ENCODE peak calls at places on chromosomes 12 and 14, in eight cellular contexts. R, J, B, C, N, Q, S and K are unnamed samples.

GRCh38 chr12:85633491-85633890 is 202.7 kb downstream of the RASSF9 start:
- DNase-seq in J (no peak), S (no peak), C (no peak), R (no peak), B (no peak), N (no peak), Q (no peak), K (no peak)

GRCh38 chr14:79602023-79602422 is 609.3 kb downstream of the DIO2 start:
- DNase-seq in J (no peak), S (no peak), C (no peak), R (no peak), B (no peak), N (no peak), Q (no peak), K (no peak)

GRCh38 chr12:52539024-52539820 is 13.7 kb downstream of the KRT71 start:
- DNase-seq in N (no peak), S (peak), R (no peak), Q (no peak), C (no peak), B (peak), J (no peak), K (no peak)

GRCh38 chr14:34322940-34323418 is 139.1 kb downstream of the SPTSSA start:
- DNase-seq in R (no peak), Q (peak), N (peak), J (peak), S (peak), C (peak), B (peak), K (no peak)

GRCh38 chr14:102867826-102868580 is 54.5 kb upstream of the AMN start:
- DNase-seq in J (no peak), B (no peak), N (no peak), Q (no peak), S (no peak), R (no peak), C (no peak), K (no peak)

GRCh38 chr14:104876251-104876699 is 11.2 kb downstream of the CEP170B start:
- DNase-seq in J (no peak), S (peak), C (peak), R (no peak), Q (peak), N (no peak), B (peak), K (no peak)

GRCh38 chr12:69569236-69569635 is 16.0 kb upstream of the CCT2 start:
- DNase-seq in N (no peak), R (no peak), J (no peak), B (no peak), Q (no peak), C (no peak), S (no peak), K (no peak)

GRCh38 chr12:59636945-59637656 is 41.3 kb downstream of the SLC16A7 start:
- DNase-seq in J (no peak), S (no peak), N (no peak), C (no peak), B (no peak), Q (no peak), R (no peak), K (no peak)

GRCh38 chr14:103273145-103273846 is 60.7 kb upstream of the EIF5 start:
- DNase-seq in N (no peak), B (no peak), Q (no peak), R (no peak), J (no peak), C (no peak), S (no peak), K (no peak)

GRCh38 chr12:47033797-47034555 is 45.4 kb upstream of the PCED1B start:
- DNase-seq in B (peak), C (no peak), R (no peak), N (no peak), Q (no peak), S (peak), J (no peak), K (no peak)

GRCh38 chr14:25308244-25308643 is 258.3 kb upstream of the STXBP6 start:
- DNase-seq in R (no peak), S (peak), J (no peak), N (no peak), C (peak), B (no peak), Q (no peak), K (no peak)

GRCh38 chr14:104150201-104151027 is 12.0 kb downstream of the KIF26A start:
- DNase-seq in R (no peak), N (no peak), C (peak), B (peak), S (peak), J (no peak), Q (no peak), K (no peak)

GRCh38 chr12:52029686-52030085 is 21.6 kb upstream of the NR4A1 start:
- DNase-seq in S (peak), Q (no peak), N (no peak), C (peak), R (no peak), J (no peak), B (peak), K (no peak)

GRCh38 chr14:87508333-87508732 is 484.6 kb downstream of the GALC start:
- DNase-seq in B (no peak), C (no peak), R (no peak), N (no peak), S (no peak), Q (no peak), J (no peak), K (no peak)

GRCh38 chr14:73752297-73752992 is 38.3 kb upstream of the PNMA1 start:
- DNase-seq in N (peak), Q (peak), B (peak), J (peak), C (no peak), S (peak), R (peak), K (peak)

GRCh38 chr12:46675736-46676135 is 150.1 kb downstream of the SLC38A4 start:
- DNase-seq in N (no peak), R (no peak), C (peak), J (no peak), Q (peak), B (peak), S (peak), K (no peak)

GRCh38 chr14:76926521-76927251 is 100.5 kb downstream of the LRRC74A start:
- DNase-seq in C (peak), R (no peak), B (peak), N (peak), Q (peak), S (no peak), J (peak), K (no peak)

GRCh38 chr14:44108601-44109000 is 398.5 kb downstream of the FSCB start:
- DNase-seq in S (no peak), Q (no peak), N (no peak), J (no peak), C (no peak), B (peak), R (no peak), K (no peak)

GRCh38 chr14:35386673-35387125 is 17.9 kb downstream of the NFKBIA start:
- DNase-seq in N (peak), C (peak), J (no peak), Q (no peak), R (no peak), S (no peak), B (no peak), K (no peak)

GRCh38 chr14:72904840-72905561 is 11.1 kb upstream of the DPF3 start:
- DNase-seq in B (peak), N (peak), Q (peak), C (peak), R (no peak), S (peak), J (peak), K (peak)

GRCh38 chr14:23070262-23071129 is 13.2 kb upstream of the CDH24 start:
- DNase-seq in S (no peak), B (no peak), C (peak), N (no peak), J (no peak), R (no peak), Q (no peak), K (peak)

GRCh38 chr12:106601031-106601430 is 18.2 kb downstream of the RFX4 start:
- DNase-seq in B (no peak), S (no peak), C (peak), Q (no peak), J (no peak), R (no peak), N (no peak), K (no peak)

GRCh38 chr12:8027856-8028255 is 4.7 kb upstream of the FOXJ2 start:
- DNase-seq in J (no peak), S (no peak), C (no peak), R (no peak), B (no peak), N (no peak), Q (no peak), K (peak)

GRCh38 chr12:49233842-49234526 is 30.9 kb upstream of the TUBA1C start:
- DNase-seq in R (no peak), J (peak), B (no peak), Q (no peak), N (peak), C (peak), S (no peak), K (peak)

GRCh38 chr14:104655128-104655848 is 34.1 kb upstream of the INF2 start:
- DNase-seq in N (no peak), J (no peak), B (no peak), S (no peak), Q (no peak), R (no peak), C (no peak), K (no peak)

GRCh38 chr14:22819191-22819988 is 4.2 kb upstream of the SLC7A7 start:
- DNase-seq in N (peak), S (peak), R (no peak), B (peak), C (peak), Q (peak), J (no peak), K (no peak)

GRCh38 chr12:131205534-131205933 is 251.8 kb downstream of the ADGRD1 start:
- DNase-seq in N (no peak), S (no peak), C (no peak), B (no peak), J (no peak), R (no peak), Q (no peak), K (no peak)

GRCh38 chr12:23055004-23055403 is 430.0 kb downstream of the ETNK1 start:
- DNase-seq in N (no peak), S (peak), J (no peak), Q (peak), B (peak), R (no peak), C (peak), K (no peak)

GRCh38 chr14:54348923-54349615 is 47.7 kb upstream of the CDKN3 start:
- DNase-seq in B (peak), N (peak), J (no peak), Q (no peak), C (peak), R (no peak), S (no peak), K (no peak)

GRCh38 chr14:70822706-70823185 is 13.4 kb upstream of the MAP3K9 start:
- DNase-seq in S (peak), J (no peak), B (peak), Q (no peak), C (peak), R (no peak), N (peak), K (no peak)

GRCh38 chr12:78864483-78865296 is at the start of gene SYT1:
- DNase-seq in S (peak), R (peak), B (peak), Q (no peak), J (peak), C (peak), N (peak), K (no peak)

GRCh38 chr12:6383572-6384498 is at the start of gene LTBR:
- DNase-seq in N (peak), C (peak), R (peak), Q (no peak), B (peak), J (peak), S (peak), K (peak)

GRCh38 chr12:102769323-102769916 is 147.6 kb downstream of the PAH start:
- DNase-seq in B (peak), Q (peak), J (peak), C (peak), S (peak), R (no peak), N (peak), K (no peak)

GRCh38 chr12:125773033-125773432 is 707.8 kb downstream of the AACS start:
- DNase-seq in J (no peak), S (peak), N (no peak), Q (peak), R (no peak), C (peak), B (no peak), K (no peak)

GRCh38 chr12:128745772-128746689 is 77.7 kb downstream of the SLC15A4 start:
- DNase-seq in R (no peak), J (no peak), C (no peak), S (no peak), B (no peak), N (no peak), Q (no peak), K (no peak)

DNA sequence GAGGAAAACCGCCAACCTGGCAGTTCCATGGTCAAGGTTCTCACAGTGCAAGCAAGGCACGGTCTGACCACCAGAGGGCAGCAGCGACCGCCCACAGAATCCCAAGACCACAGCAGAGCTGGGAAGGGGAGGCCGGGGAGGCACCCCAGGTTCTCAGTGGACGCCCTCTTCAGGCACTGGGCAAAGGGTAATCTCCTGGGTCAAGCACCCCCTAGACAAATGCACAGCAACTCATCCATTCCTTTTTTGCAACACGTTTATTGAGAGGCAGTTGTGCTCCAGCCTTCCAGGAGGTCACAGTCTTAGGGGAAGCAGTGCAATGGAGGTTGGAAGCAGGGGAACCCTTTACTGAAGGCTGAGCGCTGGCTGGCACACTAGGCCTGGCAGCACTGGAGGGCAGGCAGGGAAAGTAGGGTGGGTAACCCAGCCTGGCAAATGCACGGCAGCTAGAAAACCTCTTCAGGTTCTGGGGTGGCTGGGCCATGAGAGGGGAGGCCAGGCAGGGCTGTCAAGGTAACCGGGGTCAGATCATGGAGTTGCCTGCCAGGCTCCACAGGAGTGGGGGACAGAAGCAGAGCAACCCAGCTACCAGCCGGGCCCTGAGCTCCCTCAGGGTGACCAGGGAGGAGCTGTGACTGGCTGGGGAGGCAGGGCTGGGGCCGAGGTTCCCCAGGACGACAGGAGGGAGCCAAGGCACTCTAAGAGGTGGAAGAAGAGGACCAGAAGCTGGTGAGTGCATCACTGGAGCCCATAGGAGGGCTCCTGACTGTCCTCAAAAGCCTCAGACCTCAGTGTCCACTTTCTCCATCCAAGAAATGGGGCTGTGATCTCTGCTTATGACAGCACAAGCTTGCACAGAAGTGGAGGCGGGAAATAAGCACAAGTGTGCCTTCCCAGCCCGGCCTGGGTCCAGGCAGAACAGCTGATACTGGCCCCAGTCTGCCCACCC is 1.8 kb upstream of the RHOF start:
- DNase-seq in J (peak), Q (peak), N (peak), R (peak), C (peak), S (peak), B (peak), K (peak)
- H3K4me3 ChIP-seq in J (no peak), Q (peak), N (peak), R (no peak), C (no peak), S (peak), B (no peak), K (peak)

GRCh38 chr12:108304633-108305032 is 34.5 kb downstream of the CMKLR1 start:
- DNase-seq in S (no peak), B (no peak), R (no peak), N (no peak), C (peak), Q (no peak), J (no peak), K (no peak)

GRCh38 chr12:108306014-108306501 is 33.1 kb downstream of the CMKLR1 start:
- DNase-seq in R (no peak), B (peak), S (no peak), N (no peak), Q (no peak), J (no peak), C (no peak), K (peak)

GRCh38 chr12:108306506-108306905 is 32.6 kb downstream of the CMKLR1 start:
- DNase-seq in C (no peak), N (no peak), R (no peak), Q (no peak), J (no peak), B (no peak), S (no peak), K (no peak)

GRCh38 chr12:108307006-108307405 is 32.1 kb downstream of the CMKLR1 start:
- DNase-seq in S (no peak), J (no peak), R (no peak), B (peak), Q (no peak), C (no peak), N (no peak), K (peak)

DNA sequence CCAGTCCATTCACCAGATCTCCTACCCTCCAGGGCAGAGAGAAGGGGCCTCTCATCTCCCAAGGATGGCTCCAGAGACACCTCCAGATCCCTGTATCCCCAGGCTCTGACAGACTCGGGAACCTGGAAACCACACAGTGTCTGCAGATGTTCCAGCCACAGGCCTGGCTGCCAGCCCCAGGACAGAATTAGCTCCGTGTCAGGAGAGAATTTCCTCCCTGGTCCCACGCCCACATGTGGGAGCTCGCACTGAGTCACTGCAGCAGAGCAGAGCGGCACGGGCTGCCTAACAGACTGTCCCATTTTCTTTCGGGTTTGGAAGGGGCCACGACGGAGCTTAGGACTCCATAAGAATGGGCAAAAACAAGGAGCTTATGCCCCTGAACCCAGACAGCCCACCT is 33.6 kb downstream of the CMKLR1 start:
- DNase-seq in S (no peak), Q (no peak), B (peak), C (no peak), N (peak), R (no peak), J (peak), K (peak)
- H3K4me3 ChIP-seq in S (no peak), Q (no peak), B (peak), C (no peak), N (peak), R (no peak), J (no peak), K (peak)

DNA sequence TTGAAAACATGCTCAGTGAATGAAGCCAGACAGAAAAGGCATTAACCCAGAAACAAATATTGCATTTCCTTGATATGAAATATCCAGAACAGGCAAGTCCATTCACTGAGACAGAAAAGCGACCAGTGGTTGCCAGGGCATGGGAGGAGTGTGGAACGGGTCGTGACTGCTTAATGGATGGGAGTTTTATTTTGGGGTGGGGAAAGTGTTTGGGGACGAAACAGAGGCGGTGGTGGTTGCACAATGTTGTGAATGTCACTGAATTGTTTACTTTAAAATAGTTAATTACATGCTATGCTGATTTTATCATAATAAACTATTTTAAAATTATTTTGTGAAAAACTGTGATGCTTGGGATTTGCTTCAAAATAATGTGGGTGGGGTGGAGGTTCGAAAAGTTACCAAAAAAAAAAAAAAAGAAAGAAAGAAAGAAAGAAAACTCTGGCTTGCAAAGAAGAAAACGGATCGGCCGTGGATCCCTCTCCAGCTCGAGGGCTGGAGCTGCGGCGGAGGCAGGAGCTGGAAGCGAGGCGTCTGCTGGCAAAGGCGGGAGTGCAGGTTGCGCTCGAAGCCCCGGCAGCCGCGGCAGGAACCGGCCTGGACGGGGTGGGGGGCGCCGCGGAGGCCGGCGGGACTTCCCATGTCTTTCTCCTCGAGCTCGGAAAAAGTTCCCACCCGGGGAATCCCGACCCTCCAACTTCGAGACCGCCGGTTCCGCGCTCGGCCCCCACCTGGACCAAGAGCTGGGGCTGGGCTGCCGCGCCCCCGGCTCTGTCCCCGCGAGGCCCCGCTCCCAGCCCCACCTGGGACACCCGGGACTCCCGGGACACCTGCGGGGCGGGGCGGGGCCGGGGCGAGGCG is 524 bp upstream of the P2RX2 start:
- DNase-seq in N (no peak), S (no peak), R (no peak), B (no peak), C (peak), Q (no peak), J (no peak), K (no peak)
- H3K4me3 ChIP-seq in N (peak), S (peak), R (no peak), B (no peak), C (no peak), Q (no peak), J (no peak), K (peak)

GRCh38 chr12:14879222-14879933 is 6.3 kb downstream of the MGP start:
- DNase-seq in B (peak), J (no peak), S (no peak), N (no peak), R (no peak), C (no peak), Q (no peak), K (no peak)

GRCh38 chr12:14876833-14877232 is 8.8 kb downstream of the MGP start:
- DNase-seq in N (no peak), B (no peak), J (no peak), Q (no peak), R (no peak), C (no peak), S (no peak), K (no peak)

GRCh38 chr12:14883663-14884062 is 2.0 kb downstream of the MGP start:
- DNase-seq in Q (no peak), C (no peak), S (no peak), B (no peak), J (no peak), N (no peak), R (no peak), K (no peak)

GRCh38 chr12:14884458-14884878 is 1.2 kb downstream of the MGP start:
- DNase-seq in N (peak), J (peak), C (no peak), B (peak), R (no peak), S (no peak), Q (peak), K (peak)

DNA sequence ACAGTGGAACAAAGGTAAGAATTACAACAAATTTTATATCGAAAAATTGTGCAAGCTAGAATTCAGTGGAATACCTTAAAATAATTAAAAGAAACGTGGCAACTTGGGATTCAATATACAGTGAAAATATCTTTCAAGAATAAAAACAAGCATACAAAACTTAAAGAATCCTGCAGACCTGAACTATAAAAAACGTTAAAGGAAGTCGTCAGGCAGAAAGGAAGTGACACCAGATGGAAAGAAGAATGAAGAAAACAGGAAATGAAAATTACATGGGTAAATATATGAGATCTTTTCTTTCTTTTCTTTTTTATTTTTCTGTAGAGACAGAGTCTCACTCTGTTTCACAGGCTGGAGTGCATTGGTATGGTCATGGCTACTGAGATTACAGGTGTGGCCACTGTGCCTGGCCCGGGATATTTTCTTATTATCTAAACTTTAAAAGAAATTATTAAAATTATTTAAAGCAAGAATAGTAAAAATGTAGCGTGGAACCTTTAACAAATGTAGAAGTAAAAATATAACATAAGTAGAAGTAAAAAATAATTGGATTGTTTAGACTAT is 4.7 kb downstream of the MGP start:
- DNase-seq in S (no peak), N (no peak), Q (peak), R (no peak), C (no peak), J (no peak), B (no peak), K (no peak)
- H3K4me3 ChIP-seq in S (no peak), N (no peak), Q (peak), R (no peak), C (no peak), J (no peak), B (no peak), K (peak)